ENCODE peak calls at places on chromosome 12, in four cellular contexts. One of them, this sample, is unnamed.

GRCh38 chr12:46160081-46160980 is 108.5 kb downstream of the SLC38A1 start:
- DNase-seq in heart right ventricle: no peak
- DNase-seq in H9: no peak
- DNase-seq in mammary epithelial cell: peak; percentile 90
- DNase-seq in this sample: no peak

GRCh38 chr12:112096070-112096469 is 12.5 kb downstream of the NAA25 start:
- DNase-seq in H9: no peak
- DNase-seq in heart right ventricle: no peak
- DNase-seq in mammary epithelial cell: no peak
- DNase-seq in this sample: no peak

GRCh38 chr12:64890873-64891468 is 66.5 kb downstream of the TBC1D30 start:
- DNase-seq in H9: no peak
- DNase-seq in heart right ventricle: no peak
- DNase-seq in mammary epithelial cell: peak; percentile 33
- DNase-seq in this sample: no peak

GRCh38 chr12:3004655-3005565 is 45.7 kb downstream of the TEAD4 start:
- DNase-seq in heart right ventricle: no peak
- DNase-seq in H9: no peak
- DNase-seq in mammary epithelial cell: no peak
- DNase-seq in this sample: no peak

GRCh38 chr12:58081488-58081887 is 140.1 kb downstream of the ATP23 start:
- DNase-seq in heart right ventricle: no peak
- DNase-seq in H9: no peak
- DNase-seq in mammary epithelial cell: peak; percentile 49
- DNase-seq in this sample: no peak

GRCh38 chr12:109999983-110000505 is 814 bp downstream of the ANKRD13A start:
- DNase-seq in H9: no peak
- DNase-seq in heart right ventricle: no peak
- DNase-seq in mammary epithelial cell: peak; percentile 48
- DNase-seq in this sample: peak; percentile 39

GRCh38 chr12:66441905-66442559 is 139.7 kb downstream of the HELB start:
- DNase-seq in heart right ventricle: no peak
- DNase-seq in mammary epithelial cell: no peak
- DNase-seq in H9: no peak
- DNase-seq in this sample: no peak

GRCh38 chr12:79983492-79983891 is 48.6 kb upstream of the PPP1R12A start:
- DNase-seq in mammary epithelial cell: peak; percentile 78
- DNase-seq in H9: no peak
- DNase-seq in heart right ventricle: no peak
- DNase-seq in this sample: no peak

GRCh38 chr12:42450248-42450647 is 124.3 kb downstream of the PPHLN1 start:
- DNase-seq in mammary epithelial cell: peak; percentile 31
- DNase-seq in H9: no peak
- DNase-seq in heart right ventricle: no peak
- DNase-seq in this sample: no peak

DNA sequence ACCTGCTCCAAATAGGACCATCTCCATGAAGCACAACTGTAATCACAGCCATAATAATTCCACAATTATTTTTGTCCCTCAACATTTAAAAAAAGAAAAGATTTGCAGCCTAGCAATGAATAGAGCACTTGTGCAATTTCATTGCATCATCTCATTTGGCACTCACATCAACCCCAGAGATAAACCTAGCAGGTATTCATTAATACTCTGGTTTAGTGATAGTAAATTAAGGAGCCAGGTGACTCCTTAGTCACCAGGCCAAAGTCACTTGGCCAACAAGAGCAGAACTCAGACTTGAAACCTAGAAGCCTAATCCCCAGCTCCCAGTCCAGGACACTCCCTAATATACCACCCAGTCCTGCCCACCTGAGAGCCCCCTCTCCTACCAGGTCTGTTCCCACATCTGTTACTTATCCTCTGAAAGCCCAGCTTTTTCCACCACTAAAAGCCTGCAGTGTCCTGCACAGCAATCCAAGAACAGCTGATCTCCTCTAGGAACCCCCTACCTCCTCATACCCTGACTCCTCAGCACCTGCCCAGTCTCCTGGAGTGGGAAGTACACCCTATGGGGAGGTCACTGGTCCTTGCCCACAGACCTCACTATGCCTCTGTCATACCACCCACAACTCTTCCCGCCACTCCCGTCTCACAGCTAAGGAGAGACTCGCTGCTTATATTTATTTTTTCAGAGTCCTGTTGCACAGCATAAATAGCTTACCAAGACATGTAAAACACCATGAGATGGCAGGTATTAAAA is 22.1 kb downstream of the OR10P1 start:
- DNase-seq in heart right ventricle: no peak
- DNase-seq in H9: no peak
- DNase-seq in mammary epithelial cell: no peak
- DNase-seq in this sample: no peak
- H3K27ac ChIP-seq in heart right ventricle: peak overlapping the region; percentile 96
- H3K27ac ChIP-seq in H9: no peak overlapping the region
- H3K27ac ChIP-seq in mammary epithelial cell: no peak overlapping the region
- H3K27ac ChIP-seq in this sample: no peak overlapping the region

GRCh38 chr12:102567031-102567985 is 86.9 kb upstream of the IGF1 start:
- DNase-seq in H9: no peak
- DNase-seq in heart right ventricle: no peak
- DNase-seq in mammary epithelial cell: peak; percentile 1
- DNase-seq in this sample: no peak
- H3K27ac ChIP-seq in H9: no peak overlapping the region
- H3K27ac ChIP-seq in heart right ventricle: no peak overlapping the region
- H3K27ac ChIP-seq in mammary epithelial cell: no peak overlapping the region
- H3K27ac ChIP-seq in this sample: no peak overlapping the region

DNA sequence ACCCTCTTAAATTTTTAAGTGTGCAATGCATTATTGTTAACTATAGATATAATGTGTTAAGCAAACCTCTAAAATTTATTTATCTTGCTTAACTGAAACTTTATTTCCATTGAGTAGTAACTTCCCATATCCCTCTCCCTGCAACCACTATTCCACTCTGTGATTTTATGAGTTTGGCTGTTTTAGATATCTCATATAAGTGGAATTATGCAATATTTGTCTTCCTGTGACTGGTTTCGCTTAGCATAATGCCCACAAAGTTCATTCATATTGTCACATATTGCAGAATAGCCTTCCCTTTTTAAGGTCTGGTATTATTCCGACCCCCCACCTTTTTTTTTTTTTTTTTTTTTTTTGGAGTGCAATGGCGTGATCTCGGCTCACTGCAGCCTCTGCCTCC is 247.6 kb downstream of the EMP1 start:
- DNase-seq in heart right ventricle: no peak
- DNase-seq in mammary epithelial cell: no peak
- DNase-seq in H9: no peak
- DNase-seq in this sample: no peak
- H3K27ac ChIP-seq in heart right ventricle: no peak overlapping the region
- H3K27ac ChIP-seq in mammary epithelial cell: no peak overlapping the region
- H3K27ac ChIP-seq in H9: no peak overlapping the region
- H3K27ac ChIP-seq in this sample: no peak overlapping the region

DNA sequence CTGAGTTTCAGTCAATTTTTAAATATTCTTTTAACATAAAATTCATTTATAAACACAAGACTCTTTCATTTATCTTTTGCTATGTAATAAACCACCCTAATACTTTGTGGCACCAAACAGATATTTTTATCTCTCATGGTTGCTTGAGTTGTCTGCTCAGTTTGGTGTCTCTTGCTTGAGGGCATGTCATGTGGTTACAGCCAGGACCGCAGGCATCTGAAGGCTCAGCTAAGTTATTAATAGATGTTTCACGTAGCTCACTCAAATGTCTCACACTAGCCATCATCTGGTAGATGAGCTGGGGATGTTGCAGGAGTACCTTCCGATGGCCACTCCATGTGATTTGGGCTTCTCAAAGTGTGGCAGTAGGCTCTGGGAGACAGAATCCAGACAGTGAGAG is 597.8 kb downstream of the ETNK1 start:
- DNase-seq in heart right ventricle: no peak
- DNase-seq in mammary epithelial cell: peak; percentile 29
- DNase-seq in H9: no peak
- DNase-seq in this sample: no peak
- H3K27ac ChIP-seq in heart right ventricle: no peak overlapping the region
- H3K27ac ChIP-seq in mammary epithelial cell: no peak overlapping the region
- H3K27ac ChIP-seq in H9: no peak overlapping the region
- H3K27ac ChIP-seq in this sample: no peak overlapping the region

GRCh38 chr12:76666272-76666845 is 97.6 kb upstream of the ZDHHC17 start:
- DNase-seq in mammary epithelial cell: no peak
- DNase-seq in heart right ventricle: no peak
- DNase-seq in H9: no peak
- DNase-seq in this sample: no peak
- H3K27ac ChIP-seq in mammary epithelial cell: no peak overlapping the region
- H3K27ac ChIP-seq in heart right ventricle: peak overlapping the region; percentile 43
- H3K27ac ChIP-seq in H9: no peak overlapping the region
- H3K27ac ChIP-seq in this sample: no peak overlapping the region

DNA sequence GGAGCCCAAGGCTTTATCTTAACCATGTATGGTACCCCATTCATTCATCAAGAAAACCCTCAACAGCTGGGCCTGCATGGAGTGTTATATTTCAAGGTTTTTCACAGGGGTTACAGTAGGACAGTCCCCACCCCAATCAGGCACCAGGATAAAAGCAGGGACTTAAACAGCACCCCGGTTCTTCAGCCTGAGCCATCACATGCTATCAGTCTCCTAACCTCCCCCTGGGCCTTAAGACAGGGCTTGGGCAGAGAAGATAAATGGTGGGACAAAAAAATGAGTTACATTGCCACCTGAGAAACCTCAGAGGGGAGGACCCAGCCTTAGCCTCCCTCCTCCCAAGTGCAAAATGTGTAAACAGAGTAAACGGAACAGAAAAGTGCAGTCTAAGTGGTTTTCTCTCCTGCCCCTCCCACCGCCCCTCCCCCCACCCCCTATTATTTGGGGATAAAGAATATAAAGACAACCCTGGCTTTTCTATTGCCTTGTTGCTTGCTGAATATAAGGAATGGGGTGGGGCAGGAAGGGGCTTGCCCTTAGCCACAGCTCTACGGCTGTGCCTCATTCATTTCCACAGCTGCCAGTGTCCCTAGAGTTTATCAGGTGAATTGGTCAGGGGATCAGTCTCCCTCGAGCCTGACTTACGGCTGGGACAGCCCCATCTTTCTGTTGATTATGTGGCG is 18.7 kb downstream of the MAP3K12 start:
- DNase-seq in H9: no peak
- DNase-seq in heart right ventricle: no peak
- DNase-seq in mammary epithelial cell: no peak
- DNase-seq in this sample: no peak
- H3K27ac ChIP-seq in H9: no peak overlapping the region
- H3K27ac ChIP-seq in heart right ventricle: no peak overlapping the region
- H3K27ac ChIP-seq in mammary epithelial cell: no peak overlapping the region
- H3K27ac ChIP-seq in this sample: peak overlapping the region; percentile 37

This sample was measured in upper lobe of left lung.